ENCODE peak calls at places on chromosomes 6 and 20, in nine cellular contexts. One of them, this sample, is unnamed.
A peak's percentile ranks its signal among the peaks of the same experiment; 100 is the strongest.

GRCh38 chr6:10391799-10392198 is 23.1 kb downstream of the TFAP2A start:
- DNase-seq in CD4-positive, alpha-beta memory T cell: no peak
- DNase-seq in CD4-positive, alpha-beta T cell: no peak
- DNase-seq in CD8-positive, alpha-beta T cell: no peak
- DNase-seq in A549: no peak
- DNase-seq in SK-N-SH: no peak
- DNase-seq in HepG2: no peak
- DNase-seq in AG04450: no peak
- DNase-seq in substantia nigra: no peak
- DNase-seq in this sample: no peak

GRCh38 chr6:155939253-155939652 is 483.6 kb upstream of the NOX3 start:
- DNase-seq in SK-N-SH: peak; percentile 29
- DNase-seq in A549: no peak
- DNase-seq in CD4-positive, alpha-beta memory T cell: no peak
- DNase-seq in HepG2: no peak
- DNase-seq in AG04450: no peak
- DNase-seq in CD4-positive, alpha-beta T cell: no peak
- DNase-seq in substantia nigra: no peak
- DNase-seq in CD8-positive, alpha-beta T cell: no peak
- DNase-seq in this sample: no peak

GRCh38 chr6:156980515-156980914 is 203.3 kb downstream of the ARID1B start:
- DNase-seq in substantia nigra: no peak
- DNase-seq in HepG2: no peak
- DNase-seq in CD4-positive, alpha-beta memory T cell: no peak
- DNase-seq in A549: no peak
- DNase-seq in AG04450: no peak
- DNase-seq in CD8-positive, alpha-beta T cell: no peak
- DNase-seq in CD4-positive, alpha-beta T cell: no peak
- DNase-seq in SK-N-SH: peak; percentile 49
- DNase-seq in this sample: no peak

GRCh38 chr6:73203098-73203497 is 22.2 kb downstream of the KHDC1L start:
- DNase-seq in CD4-positive, alpha-beta T cell: no peak
- DNase-seq in CD4-positive, alpha-beta memory T cell: no peak
- DNase-seq in CD8-positive, alpha-beta T cell: no peak
- DNase-seq in HepG2: no peak
- DNase-seq in A549: no peak
- DNase-seq in substantia nigra: no peak
- DNase-seq in SK-N-SH: no peak
- DNase-seq in AG04450: no peak
- DNase-seq in this sample: no peak

GRCh38 chr20:10282930-10283556 is 64.4 kb downstream of the SNAP25 start:
- DNase-seq in CD4-positive, alpha-beta memory T cell: no peak
- DNase-seq in CD8-positive, alpha-beta T cell: no peak
- DNase-seq in HepG2: no peak
- DNase-seq in CD4-positive, alpha-beta T cell: no peak
- DNase-seq in AG04450: no peak
- DNase-seq in A549: no peak
- DNase-seq in substantia nigra: no peak
- DNase-seq in SK-N-SH: no peak
- DNase-seq in this sample: no peak

GRCh38 chr6:153058909-153059308 is 56.4 kb upstream of the MTRF1L start:
- DNase-seq in CD4-positive, alpha-beta memory T cell: no peak
- DNase-seq in AG04450: no peak
- DNase-seq in A549: no peak
- DNase-seq in CD8-positive, alpha-beta T cell: no peak
- DNase-seq in substantia nigra: no peak
- DNase-seq in SK-N-SH: no peak
- DNase-seq in HepG2: no peak
- DNase-seq in CD4-positive, alpha-beta T cell: no peak
- DNase-seq in this sample: no peak

GRCh38 chr6:169543704-169544103 is 158.1 kb downstream of the WDR27 start:
- DNase-seq in CD4-positive, alpha-beta T cell: no peak
- DNase-seq in HepG2: no peak
- DNase-seq in A549: no peak
- DNase-seq in CD8-positive, alpha-beta T cell: no peak
- DNase-seq in SK-N-SH: no peak
- DNase-seq in CD4-positive, alpha-beta memory T cell: no peak
- DNase-seq in substantia nigra: no peak
- DNase-seq in AG04450: no peak
- DNase-seq in this sample: no peak

GRCh38 chr20:61699184-61700066 is 366.3 kb downstream of the TAF4 start:
- DNase-seq in substantia nigra: no peak
- DNase-seq in SK-N-SH: peak; percentile 52
- DNase-seq in A549: no peak
- DNase-seq in CD4-positive, alpha-beta memory T cell: no peak
- DNase-seq in CD4-positive, alpha-beta T cell: no peak
- DNase-seq in HepG2: no peak
- DNase-seq in AG04450: no peak
- DNase-seq in CD8-positive, alpha-beta T cell: no peak
- DNase-seq in this sample: no peak

GRCh38 chr20:63830821-63831593 is at the start of gene ZBTB46:
- DNase-seq in CD4-positive, alpha-beta T cell: no peak
- DNase-seq in HepG2: no peak
- DNase-seq in substantia nigra: no peak
- DNase-seq in AG04450: no peak
- DNase-seq in A549: peak; percentile 75
- DNase-seq in SK-N-SH: peak; percentile 99
- DNase-seq in CD4-positive, alpha-beta memory T cell: no peak
- DNase-seq in CD8-positive, alpha-beta T cell: no peak
- DNase-seq in this sample: no peak

GRCh38 chr20:63829598-63829942 is 1.5 kb downstream of the ZBTB46 start:
- DNase-seq in CD4-positive, alpha-beta memory T cell: no peak
- DNase-seq in CD8-positive, alpha-beta T cell: no peak
- DNase-seq in CD4-positive, alpha-beta T cell: no peak
- DNase-seq in A549: no peak
- DNase-seq in SK-N-SH: no peak
- DNase-seq in AG04450: no peak
- DNase-seq in substantia nigra: no peak
- DNase-seq in HepG2: no peak
- DNase-seq in this sample: no peak

GRCh38 chr20:63828545-63828944 is 2.5 kb downstream of the ZBTB46 start:
- DNase-seq in substantia nigra: no peak
- DNase-seq in CD8-positive, alpha-beta T cell: no peak
- DNase-seq in CD4-positive, alpha-beta memory T cell: no peak
- DNase-seq in AG04450: no peak
- DNase-seq in CD4-positive, alpha-beta T cell: no peak
- DNase-seq in SK-N-SH: no peak
- DNase-seq in A549: no peak
- DNase-seq in HepG2: no peak
- DNase-seq in this sample: no peak

GRCh38 chr20:63828951-63829350 is 2.1 kb downstream of the ZBTB46 start:
- DNase-seq in CD4-positive, alpha-beta memory T cell: no peak
- DNase-seq in CD4-positive, alpha-beta T cell: no peak
- DNase-seq in AG04450: no peak
- DNase-seq in A549: no peak
- DNase-seq in CD8-positive, alpha-beta T cell: no peak
- DNase-seq in substantia nigra: no peak
- DNase-seq in SK-N-SH: no peak
- DNase-seq in HepG2: no peak
- DNase-seq in this sample: no peak

DNA sequence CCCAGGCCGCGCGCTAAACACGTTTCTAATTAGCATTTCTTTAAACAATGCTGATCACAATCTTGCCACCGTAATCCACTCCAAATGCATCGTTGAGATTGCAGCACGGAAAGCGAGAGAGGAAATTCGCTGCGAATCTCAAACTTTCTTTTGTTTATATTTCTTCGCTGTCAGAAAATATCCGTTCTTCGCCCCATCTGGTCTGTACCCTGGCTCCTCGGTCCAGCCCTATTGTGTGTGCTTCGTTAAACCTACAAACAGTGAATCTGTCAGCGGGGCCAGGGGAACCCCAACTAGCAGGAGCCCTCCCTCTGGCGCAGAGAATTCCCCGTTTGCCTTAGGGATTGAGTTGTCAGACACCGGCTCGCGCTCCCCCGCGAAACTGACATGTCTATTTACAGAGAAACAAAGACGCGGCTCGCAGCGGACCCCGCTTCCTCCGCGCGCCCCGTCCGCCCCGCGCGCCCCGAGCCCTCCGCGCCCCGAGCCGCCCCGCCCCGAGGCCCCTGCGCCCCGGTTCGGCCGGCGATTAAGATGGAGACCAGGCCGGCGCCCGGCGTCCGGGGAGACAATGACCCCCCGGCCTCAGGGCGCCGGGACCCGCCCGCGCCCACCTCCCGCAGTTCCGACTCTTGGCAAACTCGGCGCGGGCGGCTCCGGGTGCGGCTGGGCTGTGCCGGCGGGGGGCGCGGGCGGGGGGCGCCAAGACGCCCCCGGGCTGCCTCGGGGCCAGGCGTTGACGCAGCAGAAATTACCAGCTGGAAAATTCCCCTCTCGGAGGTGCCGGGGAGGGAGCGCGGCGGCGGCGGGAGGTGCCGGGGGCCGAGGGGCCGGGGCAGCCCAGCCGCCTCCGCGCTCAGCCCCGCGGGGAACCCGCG is 882 bp downstream of the ZBTB46 start:
- DNase-seq in AG04450: no peak
- DNase-seq in CD4-positive, alpha-beta T cell: no peak
- DNase-seq in A549: no peak
- DNase-seq in HepG2: no peak
- DNase-seq in substantia nigra: no peak
- DNase-seq in CD8-positive, alpha-beta T cell: no peak
- DNase-seq in SK-N-SH: peak; percentile 78
- DNase-seq in CD4-positive, alpha-beta memory T cell: no peak
- DNase-seq in this sample: no peak
- H3K27ac ChIP-seq in AG04450: peak overlapping the region; percentile 21
- H3K27ac ChIP-seq in CD4-positive, alpha-beta T cell: no peak overlapping the region
- H3K27ac ChIP-seq in A549: peak overlapping the region; percentile 84
- H3K27ac ChIP-seq in HepG2: no peak overlapping the region
- H3K27ac ChIP-seq in substantia nigra: no peak overlapping the region
- H3K27ac ChIP-seq in CD8-positive, alpha-beta T cell: no peak overlapping the region
- H3K27ac ChIP-seq in SK-N-SH: no peak overlapping the region
- H3K27ac ChIP-seq in CD4-positive, alpha-beta memory T cell: no peak overlapping the region
- H3K27ac ChIP-seq in this sample: peak overlapping the region; percentile 26

GRCh38 chr6:163435013-163435412 is 20.5 kb downstream of the QKI start:
- DNase-seq in A549: no peak
- DNase-seq in CD4-positive, alpha-beta memory T cell: no peak
- DNase-seq in substantia nigra: no peak
- DNase-seq in CD4-positive, alpha-beta T cell: no peak
- DNase-seq in SK-N-SH: no peak
- DNase-seq in CD8-positive, alpha-beta T cell: no peak
- DNase-seq in AG04450: no peak
- DNase-seq in HepG2: no peak
- DNase-seq in this sample: no peak

GRCh38 chr6:163438940-163439335 is 24.4 kb downstream of the QKI start:
- DNase-seq in CD4-positive, alpha-beta T cell: peak; percentile 14
- DNase-seq in A549: no peak
- DNase-seq in AG04450: no peak
- DNase-seq in substantia nigra: no peak
- DNase-seq in HepG2: peak; percentile 49
- DNase-seq in SK-N-SH: peak; percentile 48
- DNase-seq in CD8-positive, alpha-beta T cell: peak; percentile 40
- DNase-seq in CD4-positive, alpha-beta memory T cell: peak; percentile 26
- DNase-seq in this sample: no peak

GRCh38 chr6:163437466-163437865 is 22.9 kb downstream of the QKI start:
- DNase-seq in HepG2: no peak
- DNase-seq in AG04450: no peak
- DNase-seq in CD4-positive, alpha-beta T cell: no peak
- DNase-seq in substantia nigra: no peak
- DNase-seq in A549: no peak
- DNase-seq in CD8-positive, alpha-beta T cell: no peak
- DNase-seq in CD4-positive, alpha-beta memory T cell: no peak
- DNase-seq in SK-N-SH: no peak
- DNase-seq in this sample: no peak

GRCh38 chr6:163436843-163437242 is 22.3 kb downstream of the QKI start:
- DNase-seq in SK-N-SH: no peak
- DNase-seq in CD4-positive, alpha-beta T cell: no peak
- DNase-seq in CD8-positive, alpha-beta T cell: no peak
- DNase-seq in A549: no peak
- DNase-seq in HepG2: no peak
- DNase-seq in substantia nigra: no peak
- DNase-seq in AG04450: no peak
- DNase-seq in CD4-positive, alpha-beta memory T cell: no peak
- DNase-seq in this sample: no peak

DNA sequence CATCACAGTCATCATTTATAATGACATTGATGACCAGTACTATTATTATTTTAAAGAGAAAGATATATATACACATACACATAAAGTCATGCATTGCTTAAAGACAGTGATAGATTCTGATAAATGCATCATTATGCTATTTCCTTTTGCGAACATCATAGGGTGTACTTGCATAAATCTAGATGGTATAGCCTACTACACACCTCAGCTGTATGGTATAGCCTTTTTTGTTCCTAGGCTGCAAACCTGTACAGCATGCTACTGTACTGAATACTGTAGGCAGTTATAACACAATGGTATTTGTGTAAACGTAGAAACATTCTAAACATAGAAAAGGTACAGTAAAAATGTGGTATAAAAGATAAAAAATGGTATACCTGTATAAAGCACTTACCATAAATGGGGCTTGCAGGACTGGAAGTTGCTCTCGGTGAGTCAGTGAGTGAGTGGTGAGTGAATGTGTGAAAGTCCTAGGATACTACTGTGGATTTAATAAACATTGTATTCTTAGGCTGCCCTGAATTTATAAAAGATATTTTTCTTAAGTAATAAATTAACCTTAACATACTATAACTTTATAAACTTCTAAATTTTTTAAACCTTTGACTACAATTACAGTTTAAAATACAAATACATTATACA is 23.9 kb downstream of the QKI start:
- DNase-seq in SK-N-SH: no peak
- DNase-seq in CD4-positive, alpha-beta memory T cell: no peak
- DNase-seq in A549: no peak
- DNase-seq in substantia nigra: no peak
- DNase-seq in CD4-positive, alpha-beta T cell: no peak
- DNase-seq in AG04450: no peak
- DNase-seq in CD8-positive, alpha-beta T cell: no peak
- DNase-seq in HepG2: no peak
- DNase-seq in this sample: no peak
- H3K27ac ChIP-seq in SK-N-SH: no peak overlapping the region
- H3K27ac ChIP-seq in CD4-positive, alpha-beta memory T cell: no peak overlapping the region
- H3K27ac ChIP-seq in A549: no peak overlapping the region
- H3K27ac ChIP-seq in substantia nigra: no peak overlapping the region
- H3K27ac ChIP-seq in CD4-positive, alpha-beta T cell: no peak overlapping the region
- H3K27ac ChIP-seq in AG04450: no peak overlapping the region
- H3K27ac ChIP-seq in CD8-positive, alpha-beta T cell: no peak overlapping the region
- H3K27ac ChIP-seq in HepG2: no peak overlapping the region
- H3K27ac ChIP-seq in this sample: no peak overlapping the region

DNA sequence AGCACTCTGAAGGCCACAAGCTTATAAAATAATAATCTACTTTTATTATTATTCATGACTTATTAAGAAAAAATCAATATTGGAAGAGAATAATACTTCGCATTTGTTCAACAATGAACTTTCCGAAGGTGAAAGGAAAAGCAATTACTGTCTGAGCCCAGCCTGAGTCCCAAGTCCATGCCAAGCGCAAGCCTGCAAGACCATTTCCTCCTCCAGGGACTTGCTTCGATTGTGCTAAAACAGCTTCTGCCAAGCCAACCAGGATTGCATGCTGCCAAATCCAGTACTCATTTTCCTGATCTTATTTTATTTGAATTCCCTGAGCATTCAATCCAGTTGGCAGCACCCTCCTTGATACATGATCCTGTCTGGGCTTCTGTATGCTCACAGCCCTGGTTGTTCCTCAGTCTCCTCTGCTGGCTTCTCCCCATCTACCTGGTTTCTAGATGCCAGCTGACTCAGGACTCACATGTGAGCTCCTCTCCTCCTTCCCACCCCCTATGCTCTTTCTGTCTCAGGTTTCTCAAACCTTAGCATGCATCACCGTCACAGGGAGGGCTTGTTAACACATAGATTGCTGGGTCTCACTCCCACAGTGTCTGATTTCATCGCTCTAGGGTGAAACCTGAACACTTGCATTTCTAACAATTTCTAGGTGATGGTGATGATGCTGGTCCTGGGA is 55.9 kb upstream of the PSMF1 start:
- DNase-seq in CD8-positive, alpha-beta T cell: no peak
- DNase-seq in SK-N-SH: no peak
- DNase-seq in CD4-positive, alpha-beta memory T cell: no peak
- DNase-seq in A549: no peak
- DNase-seq in substantia nigra: no peak
- DNase-seq in CD4-positive, alpha-beta T cell: no peak
- DNase-seq in AG04450: no peak
- DNase-seq in HepG2: no peak
- DNase-seq in this sample: no peak
- H3K27ac ChIP-seq in CD8-positive, alpha-beta T cell: no peak overlapping the region
- H3K27ac ChIP-seq in SK-N-SH: no peak overlapping the region
- H3K27ac ChIP-seq in CD4-positive, alpha-beta memory T cell: no peak overlapping the region
- H3K27ac ChIP-seq in A549: no peak overlapping the region
- H3K27ac ChIP-seq in substantia nigra: no peak overlapping the region
- H3K27ac ChIP-seq in CD4-positive, alpha-beta T cell: no peak overlapping the region
- H3K27ac ChIP-seq in AG04450: no peak overlapping the region
- H3K27ac ChIP-seq in HepG2: no peak overlapping the region
- H3K27ac ChIP-seq in this sample: no peak overlapping the region

DNA sequence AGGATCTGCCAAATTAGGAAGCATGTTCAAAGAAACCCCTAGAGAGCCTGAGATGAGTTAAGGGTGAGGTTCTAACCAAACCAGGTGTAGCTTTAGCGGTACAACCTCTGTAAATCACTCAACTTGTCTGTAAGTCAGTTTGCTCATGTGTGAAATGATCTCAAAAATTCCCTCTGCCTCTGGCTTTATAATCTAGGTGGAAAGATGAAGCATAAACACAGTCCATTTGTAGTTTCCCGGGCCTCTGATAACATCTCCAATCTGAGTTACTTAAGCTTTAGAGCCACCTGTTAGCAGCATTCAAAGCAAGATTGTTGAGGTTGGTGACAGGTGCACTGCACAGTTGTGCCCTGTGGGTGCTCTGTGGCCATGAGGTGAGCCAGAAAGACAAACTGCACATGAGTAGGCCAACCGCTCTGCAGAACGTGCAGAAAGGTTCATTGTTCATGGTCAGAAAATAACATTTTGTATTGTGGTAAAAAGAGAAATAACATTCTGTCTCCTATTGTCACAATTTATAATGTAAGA is 53.7 kb downstream of the MOCS1 start:
- DNase-seq in HepG2: no peak
- DNase-seq in CD8-positive, alpha-beta T cell: no peak
- DNase-seq in substantia nigra: no peak
- DNase-seq in A549: no peak
- DNase-seq in AG04450: no peak
- DNase-seq in SK-N-SH: no peak
- DNase-seq in CD4-positive, alpha-beta memory T cell: no peak
- DNase-seq in CD4-positive, alpha-beta T cell: no peak
- DNase-seq in this sample: no peak
- H3K27ac ChIP-seq in HepG2: no peak overlapping the region
- H3K27ac ChIP-seq in CD8-positive, alpha-beta T cell: no peak overlapping the region
- H3K27ac ChIP-seq in substantia nigra: peak overlapping the region; percentile 3
- H3K27ac ChIP-seq in A549: no peak overlapping the region
- H3K27ac ChIP-seq in AG04450: no peak overlapping the region
- H3K27ac ChIP-seq in SK-N-SH: no peak overlapping the region
- H3K27ac ChIP-seq in CD4-positive, alpha-beta memory T cell: no peak overlapping the region
- H3K27ac ChIP-seq in CD4-positive, alpha-beta T cell: no peak overlapping the region
- H3K27ac ChIP-seq in this sample: peak overlapping the region; percentile 20